ENCODE peak calls at places on chromosomes 5 and 9, in nine cellular contexts. K, J, X, H, C, W, L, U and D are unnamed samples.

GRCh38 chr5:172933238-172933637 is 26.0 kb upstream of the RPL26L1 start:
- DNase-seq in J (no peak), U (no peak), X (no peak), C (no peak), K (no peak), H (no peak), L (no peak), W (no peak), D (no peak)

GRCh38 chr9:2560175-2560574 is 61.4 kb upstream of the VLDLR start:
- DNase-seq in U (no peak), X (no peak), H (no peak), L (no peak), W (no peak), K (no peak), C (no peak), J (no peak), D (no peak)

GRCh38 chr5:147857302-147858129 is 21.0 kb upstream of the SCGB3A2 start:
- DNase-seq in C (peak), X (peak), J (peak), H (no peak), L (peak), K (peak), W (peak), U (peak), D (no peak)

GRCh38 chr9:121362813-121363585 is 7.1 kb downstream of the STOM start:
- DNase-seq in U (no peak), C (no peak), K (no peak), X (no peak), L (peak), J (peak), W (no peak), H (no peak), D (no peak)

GRCh38 chr5:12017037-12017436 is 112.8 kb upstream of the CTNND2 start:
- DNase-seq in J (no peak), K (no peak), W (no peak), H (no peak), C (no peak), L (no peak), X (no peak), U (no peak), D (no peak)

GRCh38 chr9:91833878-91834255 is 116.2 kb downstream of the ROR2 start:
- DNase-seq in W (no peak), X (no peak), K (no peak), U (no peak), H (no peak), L (no peak), C (no peak), J (no peak), D (no peak)

GRCh38 chr9:121756477-121757285 is 105.2 kb downstream of the DAB2IP start:
- DNase-seq in L (no peak), K (no peak), X (no peak), W (no peak), C (no peak), J (no peak), H (no peak), U (no peak), D (no peak)

GRCh38 chr5:86880785-86881492 is 263.2 kb downstream of the COX7C start:
- DNase-seq in L (peak), X (peak), C (peak), J (peak), K (peak), U (no peak), W (peak), H (no peak), D (no peak)

GRCh38 chr9:93475856-93476255 is 22.5 kb upstream of the FAM120AOS start:
- DNase-seq in H (no peak), J (no peak), X (no peak), C (no peak), L (no peak), U (no peak), W (no peak), K (no peak), D (no peak)

GRCh38 chr5:9661316-9662015 is 31.3 kb upstream of the TAS2R1 start:
- DNase-seq in C (no peak), X (no peak), L (no peak), K (no peak), H (no peak), W (no peak), U (no peak), J (peak), D (no peak)

GRCh38 chr5:172129174-172129764 is 58.8 kb downstream of the STK10 start:
- DNase-seq in W (no peak), U (no peak), L (no peak), H (no peak), X (no peak), C (no peak), K (no peak), J (no peak), D (no peak)

GRCh38 chr5:1002836-1003235 is 5.8 kb upstream of the NKD2 start:
- DNase-seq in U (no peak), J (no peak), X (no peak), L (no peak), C (no peak), K (no peak), W (no peak), H (no peak), D (no peak)

GRCh38 chr5:56053363-56053762 is 58.6 kb upstream of the IL6ST start:
- DNase-seq in L (no peak), C (no peak), W (no peak), U (no peak), J (no peak), X (no peak), K (no peak), H (no peak), D (no peak)

GRCh38 chr5:179959627-179960026 is 51.9 kb upstream of the TBC1D9B start:
- DNase-seq in U (no peak), H (no peak), L (no peak), X (no peak), W (no peak), K (no peak), J (no peak), C (no peak), D (peak)